ENCODE peak calls at places on chromosomes 11 and 22, in five cellular contexts. Z, Q, U, P and Y are unnamed samples.

GRCh38 chr11:12410006-12410728 is 32.8 kb downstream of the PARVA start:
- DNase-seq in Z (no peak), Q (peak), U (no peak), P (no peak), Y (no peak)

GRCh38 chr22:45908961-45909360 is 68.0 kb downstream of the WNT7B start:
- DNase-seq in Z (no peak), Q (no peak), U (no peak), P (no peak), Y (no peak)

GRCh38 chr22:26174280-26174679 is 5.0 kb downstream of the SEZ6L start:
- DNase-seq in Z (no peak), Q (peak), U (no peak), P (no peak), Y (no peak)

GRCh38 chr11:100469835-100470234 is 217.3 kb upstream of the ARHGAP42 start:
- DNase-seq in Z (no peak), Q (no peak), U (no peak), P (no peak), Y (no peak)

GRCh38 chr22:42879371-42880021 is 22.4 kb upstream of the ARFGAP3 start:
- DNase-seq in Z (no peak), Q (no peak), U (no peak), P (no peak), Y (no peak)

GRCh38 chr11:47259178-47259977 is 1.6 kb downstream of the NR1H3 start:
- DNase-seq in Z (peak), Q (peak), U (no peak), P (peak), Y (no peak)

GRCh38 chr11:108538022-108538424 is 39.8 kb upstream of the POGLUT3 start:
- DNase-seq in Z (peak), Q (no peak), U (no peak), P (no peak), Y (no peak)

GRCh38 chr11:84740050-84740449 is 887.1 kb downstream of the DLG2 start:
- DNase-seq in Z (no peak), Q (no peak), U (no peak), P (no peak), Y (no peak)

GRCh38 chr11:24421766-24422165 is 75.1 kb upstream of the LUZP2 start:
- DNase-seq in Z (no peak), Q (no peak), U (no peak), P (no peak), Y (no peak)

GRCh38 chr11:69434341-69434960 is 47.0 kb upstream of the LINC01488 start:
- DNase-seq in Z (no peak), Q (no peak), U (no peak), P (no peak), Y (peak)

GRCh38 chr11:3136542-3137455 is 28.3 kb downstream of the OSBPL5 start:
- DNase-seq in Z (no peak), Q (no peak), U (peak), P (no peak), Y (peak)

GRCh38 chr11:2790581-2790925 is 90.8 kb upstream of the KCNQ1OT1 start:
- DNase-seq in Z (peak), Q (no peak), U (peak), P (no peak), Y (no peak)

GRCh38 chr22:37225481-37225880 is 13.2 kb upstream of the SSTR3 start:
- DNase-seq in Z (no peak), Q (peak), U (no peak), P (peak), Y (no peak)
- TF ChIP-seq CTCF in Z (no peak), Q (no peak), U (no peak), P (peak), Y (no peak)

GRCh38 chr11:43580735-43581369 is 99.7 kb upstream of the HSD17B12 start:
- DNase-seq in Z (no peak), Q (no peak), U (no peak), P (no peak), Y (no peak)

GRCh38 chr11:43579919-43580276 is 100.6 kb upstream of the HSD17B12 start:
- DNase-seq in Z (no peak), Q (no peak), U (no peak), P (no peak), Y (no peak)

GRCh38 chr11:43578346-43579170 is 102.0 kb upstream of the HSD17B12 start:
- DNase-seq in Z (no peak), Q (peak), U (no peak), P (no peak), Y (no peak)

GRCh38 chr11:43577566-43578264 is 102.8 kb upstream of the HSD17B12 start:
- DNase-seq in Z (no peak), Q (no peak), U (no peak), P (no peak), Y (no peak)

GRCh38 chr11:43579171-43579918 is 101.2 kb upstream of the HSD17B12 start:
- DNase-seq in Z (no peak), Q (peak), U (no peak), P (no peak), Y (peak)
- TF ChIP-seq CTCF in Z (no peak), Q (peak), U (peak), P (peak), Y (no peak)

GRCh38 chr11:9745411-9746211 is 81.7 kb downstream of the SWAP70 start:
- DNase-seq in Z (no peak), Q (no peak), U (no peak), P (no peak), Y (no peak)

GRCh38 chr11:9747229-9747628 is 83.4 kb downstream of the SWAP70 start:
- DNase-seq in Z (no peak), Q (no peak), U (no peak), P (no peak), Y (no peak)

GRCh38 chr11:9748361-9748970 is 84.6 kb downstream of the SWAP70 start:
- DNase-seq in Z (peak), Q (peak), U (no peak), P (peak), Y (no peak)

GRCh38 chr11:9750551-9750950 is 86.7 kb downstream of the SWAP70 start:
- DNase-seq in Z (no peak), Q (no peak), U (no peak), P (no peak), Y (no peak)

GRCh38 chr11:9747816-9748215 is 83.9 kb downstream of the SWAP70 start:
- DNase-seq in Z (no peak), Q (no peak), U (no peak), P (no peak), Y (no peak)
- TF ChIP-seq CTCF in Z (no peak), Q (no peak), U (no peak), P (no peak), Y (no peak)

GRCh38 chr22:20526628-20527355 is 19.4 kb downstream of the MED15 start:
- DNase-seq in Z (no peak), Q (peak), U (no peak), P (no peak), Y (peak)
- TF ChIP-seq CTCF in Z (no peak), Q (no peak), U (no peak), P (no peak), Y (no peak)

GRCh38 chr11:14974723-14975587 is 2.8 kb upstream of the CALCA start:
- DNase-seq in Z (peak), Q (peak), U (peak), P (peak), Y (peak)
- TF ChIP-seq CTCF in Z (peak), Q (peak), U (peak), P (peak), Y (peak)

DNA sequence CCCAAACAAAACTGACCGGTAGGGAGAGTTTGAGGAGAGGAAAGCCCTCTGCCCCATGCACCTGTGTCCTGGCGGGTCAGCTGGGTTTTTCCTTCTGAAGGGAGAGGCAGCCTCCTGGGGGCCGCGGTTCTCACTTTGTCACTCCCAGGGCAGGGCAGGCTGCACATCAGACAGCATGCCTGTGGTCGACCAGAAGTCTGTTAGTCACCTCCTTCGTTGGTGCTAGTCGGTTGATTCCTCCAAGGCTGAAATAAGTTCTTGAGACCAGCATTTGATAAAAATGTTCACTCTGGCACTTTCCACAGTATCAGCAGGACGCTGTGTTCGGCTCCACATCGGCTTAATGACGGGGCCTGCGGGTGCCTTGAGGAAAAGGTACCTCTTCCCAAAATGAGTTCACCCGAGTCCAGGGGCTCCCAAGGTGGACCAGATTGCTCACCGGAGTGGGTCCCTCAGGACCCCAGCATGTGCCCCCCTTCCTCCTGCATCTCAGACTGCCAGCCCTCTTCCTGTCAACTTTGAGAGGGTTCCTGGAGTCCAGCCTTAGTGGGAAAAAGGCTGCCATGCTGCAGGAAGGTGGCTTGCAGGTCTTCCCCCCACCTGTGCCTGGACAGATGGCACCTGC is 373.7 kb upstream of the B3GAT1 start:
- DNase-seq in Z (no peak), Q (no peak), U (no peak), P (no peak), Y (no peak)
- TF ChIP-seq CTCF in Z (no peak), Q (no peak), U (no peak), P (no peak), Y (no peak)